ENCODE peak calls at places on chromosome 19, in ten cellular contexts. One of them, this sample, is unnamed.

GRCh38 chr19:45528744-45529453 is 21.6 kb downstream of the VASP start:
- DNase-seq in foreskin fibroblast: no peak
- DNase-seq in lower leg skin: no peak
- DNase-seq in Peyer's patch: peak
- DNase-seq in neural progenitor cell: peak
- DNase-seq in AG04450: no peak
- DNase-seq in upper lobe of right lung: peak
- DNase-seq in spleen: no peak
- DNase-seq in B cell: peak
- DNase-seq in A549: no peak
- DNase-seq in this sample: peak

GRCh38 chr19:58330458-58330857 is 3.7 kb downstream of the ZSCAN22 start:
- DNase-seq in foreskin fibroblast: peak
- DNase-seq in lower leg skin: no peak
- DNase-seq in Peyer's patch: peak
- DNase-seq in neural progenitor cell: no peak
- DNase-seq in AG04450: no peak
- DNase-seq in upper lobe of right lung: no peak
- DNase-seq in spleen: no peak
- DNase-seq in B cell: no peak
- DNase-seq in A549: peak
- DNase-seq in this sample: no peak

GRCh38 chr19:5964816-5965565 is 12.9 kb downstream of the RANBP3 start:
- DNase-seq in foreskin fibroblast: no peak
- DNase-seq in lower leg skin: no peak
- DNase-seq in Peyer's patch: no peak
- DNase-seq in neural progenitor cell: no peak
- DNase-seq in AG04450: no peak
- DNase-seq in upper lobe of right lung: no peak
- DNase-seq in spleen: no peak
- DNase-seq in B cell: no peak
- DNase-seq in A549: no peak
- DNase-seq in this sample: no peak

GRCh38 chr19:33532859-33533455 is 11.4 kb upstream of the PEPD start:
- DNase-seq in foreskin fibroblast: no peak
- DNase-seq in lower leg skin: no peak
- DNase-seq in Peyer's patch: no peak
- DNase-seq in neural progenitor cell: peak
- DNase-seq in AG04450: no peak
- DNase-seq in upper lobe of right lung: no peak
- DNase-seq in spleen: no peak
- DNase-seq in B cell: no peak
- DNase-seq in A549: no peak
- DNase-seq in this sample: no peak

GRCh38 chr19:2867025-2867991 is at the start of gene ZNF556:
- DNase-seq in foreskin fibroblast: no peak
- DNase-seq in lower leg skin: no peak
- DNase-seq in Peyer's patch: no peak
- DNase-seq in neural progenitor cell: no peak
- DNase-seq in AG04450: no peak
- DNase-seq in upper lobe of right lung: no peak
- DNase-seq in spleen: no peak
- DNase-seq in B cell: no peak
- DNase-seq in A549: no peak
- DNase-seq in this sample: no peak

GRCh38 chr19:43527860-43528622 is 1.0 kb upstream of the ETHE1 start:
- DNase-seq in foreskin fibroblast: no peak
- DNase-seq in lower leg skin: no peak
- DNase-seq in Peyer's patch: no peak
- DNase-seq in neural progenitor cell: no peak
- DNase-seq in AG04450: no peak
- DNase-seq in upper lobe of right lung: no peak
- DNase-seq in spleen: no peak
- DNase-seq in B cell: no peak
- DNase-seq in A549: no peak
- DNase-seq in this sample: no peak

GRCh38 chr19:32817252-32817912 is 52.2 kb downstream of the SLC7A9 start:
- DNase-seq in foreskin fibroblast: no peak
- DNase-seq in lower leg skin: peak
- DNase-seq in Peyer's patch: peak
- DNase-seq in neural progenitor cell: no peak
- DNase-seq in AG04450: no peak
- DNase-seq in upper lobe of right lung: no peak
- DNase-seq in spleen: no peak
- DNase-seq in B cell: no peak
- DNase-seq in A549: no peak
- DNase-seq in this sample: no peak

GRCh38 chr19:326851-327250 is 17.7 kb downstream of the MIER2 start:
- DNase-seq in foreskin fibroblast: no peak
- DNase-seq in lower leg skin: peak
- DNase-seq in Peyer's patch: no peak
- DNase-seq in neural progenitor cell: no peak
- DNase-seq in AG04450: no peak
- DNase-seq in upper lobe of right lung: peak
- DNase-seq in spleen: no peak
- DNase-seq in B cell: no peak
- DNase-seq in A549: no peak
- DNase-seq in this sample: no peak

GRCh38 chr19:40745402-40745780 is 4.9 kb downstream of the ACTMAP start:
- DNase-seq in foreskin fibroblast: peak
- DNase-seq in lower leg skin: no peak
- DNase-seq in Peyer's patch: no peak
- DNase-seq in neural progenitor cell: no peak
- DNase-seq in AG04450: peak
- DNase-seq in upper lobe of right lung: no peak
- DNase-seq in spleen: no peak
- DNase-seq in B cell: no peak
- DNase-seq in A549: no peak
- DNase-seq in this sample: no peak

GRCh38 chr19:40743926-40744325 is 6.4 kb downstream of the ACTMAP start:
- DNase-seq in foreskin fibroblast: no peak
- DNase-seq in lower leg skin: peak
- DNase-seq in Peyer's patch: no peak
- DNase-seq in neural progenitor cell: no peak
- DNase-seq in AG04450: no peak
- DNase-seq in upper lobe of right lung: peak
- DNase-seq in spleen: no peak
- DNase-seq in B cell: no peak
- DNase-seq in A549: no peak
- DNase-seq in this sample: no peak

GRCh38 chr19:40742477-40742876 is 7.8 kb downstream of the ACTMAP start:
- DNase-seq in foreskin fibroblast: no peak
- DNase-seq in lower leg skin: peak
- DNase-seq in Peyer's patch: no peak
- DNase-seq in neural progenitor cell: no peak
- DNase-seq in AG04450: no peak
- DNase-seq in upper lobe of right lung: no peak
- DNase-seq in spleen: no peak
- DNase-seq in B cell: no peak
- DNase-seq in A549: no peak
- DNase-seq in this sample: no peak

GRCh38 chr19:40747536-40747935 is 2.7 kb downstream of the ACTMAP start:
- DNase-seq in foreskin fibroblast: no peak
- DNase-seq in lower leg skin: no peak
- DNase-seq in Peyer's patch: no peak
- DNase-seq in neural progenitor cell: no peak
- DNase-seq in AG04450: no peak
- DNase-seq in upper lobe of right lung: no peak
- DNase-seq in spleen: no peak
- DNase-seq in B cell: no peak
- DNase-seq in A549: no peak
- DNase-seq in this sample: no peak

GRCh38 chr19:40744554-40745401 is 5.5 kb downstream of the ACTMAP start:
- DNase-seq in foreskin fibroblast: no peak
- DNase-seq in lower leg skin: peak
- DNase-seq in Peyer's patch: no peak
- DNase-seq in neural progenitor cell: peak
- DNase-seq in AG04450: no peak
- DNase-seq in upper lobe of right lung: peak
- DNase-seq in spleen: no peak
- DNase-seq in B cell: no peak
- DNase-seq in A549: no peak
- DNase-seq in this sample: no peak
- TF ChIP-seq CTCF in foreskin fibroblast: no peak
- TF ChIP-seq CTCF in lower leg skin: no peak
- TF ChIP-seq CTCF in Peyer's patch: no peak
- TF ChIP-seq CTCF in neural progenitor cell: peak
- TF ChIP-seq CTCF in AG04450: no peak
- TF ChIP-seq CTCF in upper lobe of right lung: peak
- TF ChIP-seq CTCF in spleen: no peak
- TF ChIP-seq CTCF in B cell: no peak
- TF ChIP-seq CTCF in A549: peak
- TF ChIP-seq CTCF in this sample: no peak

GRCh38 chr19:54418930-54419800 is 3.9 kb downstream of the TTYH1 start:
- DNase-seq in foreskin fibroblast: no peak
- DNase-seq in lower leg skin: no peak
- DNase-seq in Peyer's patch: no peak
- DNase-seq in neural progenitor cell: no peak
- DNase-seq in AG04450: no peak
- DNase-seq in upper lobe of right lung: no peak
- DNase-seq in spleen: no peak
- DNase-seq in B cell: no peak
- DNase-seq in A549: no peak
- DNase-seq in this sample: no peak

GRCh38 chr19:54418030-54418929 is 3.0 kb downstream of the TTYH1 start:
- DNase-seq in foreskin fibroblast: peak
- DNase-seq in lower leg skin: no peak
- DNase-seq in Peyer's patch: no peak
- DNase-seq in neural progenitor cell: peak
- DNase-seq in AG04450: no peak
- DNase-seq in upper lobe of right lung: no peak
- DNase-seq in spleen: peak
- DNase-seq in B cell: no peak
- DNase-seq in A549: no peak
- DNase-seq in this sample: no peak

GRCh38 chr19:54415901-54416621 is 797 bp downstream of the TTYH1 start:
- DNase-seq in foreskin fibroblast: no peak
- DNase-seq in lower leg skin: no peak
- DNase-seq in Peyer's patch: no peak
- DNase-seq in neural progenitor cell: peak
- DNase-seq in AG04450: no peak
- DNase-seq in upper lobe of right lung: no peak
- DNase-seq in spleen: no peak
- DNase-seq in B cell: no peak
- DNase-seq in A549: no peak
- DNase-seq in this sample: no peak

GRCh38 chr19:54415208-54415900 is at the start of gene TTYH1:
- DNase-seq in foreskin fibroblast: no peak
- DNase-seq in lower leg skin: no peak
- DNase-seq in Peyer's patch: no peak
- DNase-seq in neural progenitor cell: peak
- DNase-seq in AG04450: no peak
- DNase-seq in upper lobe of right lung: no peak
- DNase-seq in spleen: no peak
- DNase-seq in B cell: peak
- DNase-seq in A549: no peak
- DNase-seq in this sample: no peak

DNA sequence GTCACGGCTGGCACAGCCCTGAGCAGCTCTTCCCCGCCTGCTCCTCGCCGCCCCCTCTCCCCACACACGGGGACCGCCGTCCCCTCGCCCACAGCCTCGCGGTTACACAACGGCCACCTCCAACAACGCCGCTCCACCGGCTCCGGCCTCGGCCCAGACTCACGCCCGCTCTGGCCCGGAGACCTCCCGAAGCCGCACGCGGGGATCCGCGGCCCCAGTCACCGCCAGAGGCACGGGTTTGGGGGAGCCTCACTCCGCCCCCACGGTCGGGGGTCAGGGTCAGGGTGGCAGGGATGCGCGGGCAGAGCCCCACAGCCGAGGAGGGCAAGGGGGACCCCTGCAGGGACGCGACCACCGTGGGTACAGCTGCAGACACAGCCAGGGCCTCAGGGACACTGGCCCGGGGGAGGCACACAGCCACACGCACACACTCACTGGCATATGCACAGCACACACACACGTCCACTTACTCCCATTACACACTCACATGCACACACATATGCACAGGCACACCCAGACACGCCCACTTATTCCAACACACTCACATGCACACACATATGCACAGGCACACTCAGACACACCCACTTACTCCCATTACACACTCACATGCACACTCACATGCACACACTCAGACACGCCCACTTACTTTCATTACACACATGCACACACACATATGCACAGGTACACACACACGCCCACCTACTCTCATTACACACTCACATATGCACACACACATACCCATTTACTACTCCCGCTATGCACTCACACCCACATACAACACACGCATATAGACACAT is 1.6 kb downstream of the TTYH1 start:
- DNase-seq in foreskin fibroblast: no peak
- DNase-seq in lower leg skin: no peak
- DNase-seq in Peyer's patch: no peak
- DNase-seq in neural progenitor cell: peak
- DNase-seq in AG04450: no peak
- DNase-seq in upper lobe of right lung: no peak
- DNase-seq in spleen: no peak
- DNase-seq in B cell: no peak
- DNase-seq in A549: no peak
- DNase-seq in this sample: no peak
- TF ChIP-seq CTCF in foreskin fibroblast: no peak
- TF ChIP-seq CTCF in lower leg skin: no peak
- TF ChIP-seq CTCF in Peyer's patch: no peak
- TF ChIP-seq CTCF in neural progenitor cell: no peak
- TF ChIP-seq CTCF in AG04450: no peak
- TF ChIP-seq CTCF in upper lobe of right lung: no peak
- TF ChIP-seq CTCF in spleen: no peak
- TF ChIP-seq CTCF in B cell: no peak
- TF ChIP-seq CTCF in A549: no peak
- TF ChIP-seq CTCF in this sample: no peak

GRCh38 chr19:13001166-13001501 is 5.9 kb downstream of the NFIX start:
- DNase-seq in foreskin fibroblast: no peak
- DNase-seq in lower leg skin: no peak
- DNase-seq in Peyer's patch: no peak
- DNase-seq in neural progenitor cell: no peak
- DNase-seq in AG04450: no peak
- DNase-seq in upper lobe of right lung: no peak
- DNase-seq in spleen: no peak
- DNase-seq in B cell: no peak
- DNase-seq in A549: no peak
- DNase-seq in this sample: no peak
- TF ChIP-seq CTCF in foreskin fibroblast: no peak
- TF ChIP-seq CTCF in lower leg skin: no peak
- TF ChIP-seq CTCF in Peyer's patch: no peak
- TF ChIP-seq CTCF in neural progenitor cell: no peak
- TF ChIP-seq CTCF in AG04450: no peak
- TF ChIP-seq CTCF in upper lobe of right lung: no peak
- TF ChIP-seq CTCF in spleen: no peak
- TF ChIP-seq CTCF in B cell: no peak
- TF ChIP-seq CTCF in A549: no peak
- TF ChIP-seq CTCF in this sample: no peak

DNA sequence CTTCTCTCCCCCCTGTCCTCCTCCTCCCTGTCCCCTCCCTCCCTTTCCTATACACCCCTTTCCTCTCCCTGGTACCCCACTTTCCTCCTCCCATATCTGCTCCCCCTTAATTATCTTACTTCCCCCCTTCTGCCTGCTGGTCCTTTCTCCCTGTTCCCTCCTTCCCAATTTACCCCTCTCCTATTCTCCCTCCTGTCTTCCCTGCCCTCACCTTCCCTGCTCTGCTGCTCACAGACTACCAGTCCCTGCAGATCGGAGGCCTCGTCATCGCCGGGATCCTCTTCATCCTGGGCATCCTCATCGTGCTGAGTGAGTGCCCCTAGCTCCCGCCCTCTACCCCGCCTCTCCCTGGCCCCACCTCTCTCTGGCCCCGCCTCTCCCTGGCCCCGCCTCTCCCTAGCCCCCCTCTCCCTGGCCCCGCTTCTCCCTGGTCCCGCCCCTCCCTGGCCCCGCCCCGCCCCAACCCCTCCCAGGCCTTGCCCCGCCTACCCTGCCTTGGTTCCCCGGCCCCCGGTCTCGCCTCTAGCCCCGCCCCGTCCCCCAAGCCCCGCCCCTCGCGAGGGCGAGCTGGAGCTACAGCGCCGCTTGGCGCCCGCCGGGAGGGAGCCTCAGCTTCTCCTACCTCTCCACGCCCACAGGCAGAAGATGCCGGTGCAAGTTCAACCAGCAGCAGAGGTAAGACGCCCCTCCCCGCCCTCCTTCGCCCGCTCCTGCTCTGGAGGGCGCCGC is 2.0 kb upstream of the FXYD7 start:
- DNase-seq in foreskin fibroblast: peak
- DNase-seq in lower leg skin: peak
- DNase-seq in Peyer's patch: peak
- DNase-seq in neural progenitor cell: peak
- DNase-seq in AG04450: peak
- DNase-seq in upper lobe of right lung: peak
- DNase-seq in spleen: peak
- DNase-seq in B cell: peak
- DNase-seq in A549: peak
- DNase-seq in this sample: peak
- TF ChIP-seq CTCF in foreskin fibroblast: peak
- TF ChIP-seq CTCF in lower leg skin: no peak
- TF ChIP-seq CTCF in Peyer's patch: peak
- TF ChIP-seq CTCF in neural progenitor cell: peak
- TF ChIP-seq CTCF in AG04450: peak
- TF ChIP-seq CTCF in upper lobe of right lung: peak
- TF ChIP-seq CTCF in spleen: peak
- TF ChIP-seq CTCF in B cell: peak
- TF ChIP-seq CTCF in A549: peak
- TF ChIP-seq CTCF in this sample: peak

This sample was measured in Calu3.